ENCODE peak calls at places on chromosomes 5 and 9, in five cellular contexts. A is GM12878, H is HepG2, G is H1, J is K562. X is an unnamed sample.

GRCh38 chr5:125044491-125045282 is 298.2 kb upstream of the ZNF608 start:
- DNase-seq in J (no peak), G (no peak), A (no peak), H (no peak), X (no peak)

GRCh38 chr5:133918316-133918715 is 50.1 kb downstream of the C5orf15 start:
- DNase-seq in H (no peak), G (no peak), J (no peak), A (no peak), X (no peak)

GRCh38 chr5:172044631-172045314 is 38.3 kb upstream of the FBXW11 start:
- DNase-seq in J (no peak), A (no peak), H (no peak), G (no peak), X (no peak)

GRCh38 chr9:16335788-16336580 is 534.5 kb downstream of the BNC2 start:
- DNase-seq in A (no peak), H (no peak), J (no peak), G (no peak), X (peak)

GRCh38 chr5:133831506-133832224 is 136.8 kb downstream of the C5orf15 start:
- DNase-seq in A (no peak), J (no peak), H (no peak), G (no peak), X (no peak)

GRCh38 chr9:137371521-137371941 is 51.4 kb downstream of the EXD3 start:
- DNase-seq in G (no peak), H (no peak), A (no peak), J (no peak), X (no peak)

GRCh38 chr5:59709346-59709821 is 184.1 kb downstream of the PDE4D start:
- DNase-seq in A (no peak), G (peak), J (no peak), H (no peak), X (no peak)

GRCh38 chr5:1723957-1724821 is 75.4 kb downstream of the MRPL36 start:
- DNase-seq in G (no peak), J (no peak), H (no peak), A (no peak), X (no peak)

GRCh38 chr5:91651704-91652103 is 268.6 kb upstream of the ARRDC3 start:
- DNase-seq in G (no peak), H (no peak), J (no peak), A (no peak), X (no peak)

GRCh38 chr5:151047814-151048425 is 27.5 kb downstream of the GPX3 start:
- DNase-seq in A (no peak), G (no peak), J (peak), H (peak), X (no peak)

GRCh38 chr5:110031402-110032140 is 341.8 kb downstream of the MAN2A1 start:
- DNase-seq in H (no peak), G (no peak), A (no peak), J (no peak), X (no peak)

GRCh38 chr5:71529682-71530081 is 57.5 kb upstream of the MCCC2 start:
- DNase-seq in J (no peak), A (no peak), H (no peak), G (no peak), X (no peak)

GRCh38 chr5:72063219-72063819 is 44.0 kb upstream of the MAP1B start:
- DNase-seq in H (peak), A (no peak), G (no peak), J (peak), X (no peak)

GRCh38 chr9:136623849-136624183 is 38.9 kb upstream of the EGFL7 start:
- DNase-seq in G (no peak), H (no peak), J (no peak), A (no peak), X (no peak)

GRCh38 chr5:9370256-9370655 is 175.6 kb downstream of the SEMA5A start:
- DNase-seq in H (no peak), A (no peak), G (no peak), J (no peak), X (no peak)

GRCh38 chr9:15834541-15834940 is 281.7 kb downstream of the CCDC171 start:
- DNase-seq in H (no peak), J (no peak), G (no peak), A (no peak), X (no peak)

GRCh38 chr5:71482132-71482531 is 26.7 kb downstream of the BDP1 start:
- DNase-seq in G (no peak), H (peak), A (no peak), J (no peak), X (no peak)

GRCh38 chr5:9342161-9342787 is 203.6 kb downstream of the SEMA5A start:
- DNase-seq in G (no peak), A (no peak), J (no peak), H (no peak), X (no peak)

GRCh38 chr9:70403166-70403565 is 11.3 kb downstream of the KLF9 start:
- DNase-seq in A (no peak), J (no peak), H (no peak), G (no peak), X (no peak)

GRCh38 chr5:74143151-74143550 is 497.4 kb downstream of the ENC1 start:
- DNase-seq in H (no peak), A (no peak), J (no peak), G (no peak), X (no peak)

GRCh38 chr5:74149395-74149794 is 491.1 kb downstream of the ENC1 start:
- DNase-seq in G (no peak), A (no peak), J (no peak), H (no peak), X (no peak)

GRCh38 chr5:74143724-74144330 is 496.7 kb downstream of the ENC1 start:
- DNase-seq in J (peak), G (no peak), H (no peak), A (no peak), X (no peak)

GRCh38 chr5:74145904-74146303 is 494.6 kb downstream of the ENC1 start:
- DNase-seq in A (no peak), H (no peak), J (no peak), G (no peak), X (no peak)

DNA sequence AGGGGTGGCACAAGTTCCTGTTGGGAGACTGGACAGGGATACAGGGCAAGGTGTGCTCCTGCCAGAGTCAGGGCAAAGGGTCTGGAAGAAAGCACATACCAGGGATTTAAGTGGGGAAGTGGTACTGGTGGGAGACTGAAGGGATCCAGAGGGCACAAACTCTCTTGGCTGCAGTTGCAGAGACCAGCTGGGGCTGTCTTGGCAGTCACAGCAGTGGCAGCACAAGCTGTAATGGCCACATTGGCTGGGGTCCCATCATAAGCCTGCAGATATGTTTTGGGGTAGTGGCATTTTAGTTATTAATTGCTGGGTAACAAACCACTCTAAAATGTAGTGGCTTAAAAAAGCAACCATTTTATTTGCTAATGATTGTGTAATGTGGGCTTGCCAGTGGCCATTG is 492.2 kb downstream of the ENC1 start:
- DNase-seq in J (no peak), H (no peak), A (no peak), G (no peak), X (no peak)
- TF ChIP-seq SRF in J (no peak), H (no peak), A (no peak), G (no peak), X (no peak)

DNA sequence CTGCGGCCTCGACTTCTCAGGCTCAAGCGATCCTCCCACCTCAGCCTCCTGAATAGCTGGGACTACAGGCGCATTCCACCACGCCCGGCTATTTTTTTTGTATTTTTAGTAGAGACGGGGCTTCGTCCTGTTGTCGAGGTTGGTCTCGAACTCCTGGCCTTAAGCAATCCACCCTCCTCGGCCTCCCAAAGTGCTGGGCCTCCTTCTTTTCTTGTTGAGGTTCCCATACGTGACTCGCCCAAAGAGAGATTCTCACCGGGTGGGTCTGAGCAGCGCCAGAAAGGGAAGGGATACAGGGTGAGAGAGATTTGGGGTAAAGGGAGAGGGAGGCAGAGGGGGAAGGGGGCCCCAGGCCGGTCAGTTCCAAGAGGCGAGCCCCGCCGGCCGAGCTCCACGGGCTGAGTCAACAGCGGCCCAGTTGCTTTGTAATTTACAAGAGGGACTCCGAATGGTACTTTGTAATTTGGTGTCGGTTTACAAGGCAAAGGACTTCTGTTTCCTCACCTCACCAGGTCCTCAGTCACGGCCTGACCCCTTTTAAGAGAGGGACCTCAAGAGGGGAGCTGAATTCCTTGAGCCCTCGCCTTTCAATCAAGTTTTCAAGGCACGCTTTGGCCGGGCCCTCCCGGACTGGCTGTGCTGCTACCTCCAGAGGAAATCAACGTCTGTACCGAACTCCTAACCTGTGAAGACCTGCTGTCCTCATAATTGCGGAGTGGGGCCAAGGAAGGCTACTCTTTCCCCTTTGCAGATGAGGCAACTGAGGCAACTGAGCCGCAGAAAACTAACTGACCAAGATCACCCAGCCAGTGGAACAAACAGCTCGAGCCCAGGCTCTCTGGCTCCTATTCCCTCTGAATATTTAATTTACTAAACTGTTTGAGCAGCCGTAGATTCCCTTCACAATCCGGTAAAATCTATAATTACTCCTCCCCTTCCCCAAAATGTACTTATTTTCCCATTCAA is 3.2 kb upstream of the DMRT2 start:
- DNase-seq in H (no peak), G (no peak), A (no peak), J (no peak), X (no peak)
- TF ChIP-seq EZH2 in H (no peak), G (no peak), A (no peak), J (no peak), X (no peak)

GRCh38 chr5:44246986-44247385 is 142.2 kb downstream of the FGF10 start:
- DNase-seq in H (no peak), A (no peak), J (no peak), G (no peak), X (no peak)

GRCh38 chr5:44245936-44246335 is 143.3 kb downstream of the FGF10 start:
- DNase-seq in G (no peak), H (no peak), A (no peak), J (no peak), X (no peak)

DNA sequence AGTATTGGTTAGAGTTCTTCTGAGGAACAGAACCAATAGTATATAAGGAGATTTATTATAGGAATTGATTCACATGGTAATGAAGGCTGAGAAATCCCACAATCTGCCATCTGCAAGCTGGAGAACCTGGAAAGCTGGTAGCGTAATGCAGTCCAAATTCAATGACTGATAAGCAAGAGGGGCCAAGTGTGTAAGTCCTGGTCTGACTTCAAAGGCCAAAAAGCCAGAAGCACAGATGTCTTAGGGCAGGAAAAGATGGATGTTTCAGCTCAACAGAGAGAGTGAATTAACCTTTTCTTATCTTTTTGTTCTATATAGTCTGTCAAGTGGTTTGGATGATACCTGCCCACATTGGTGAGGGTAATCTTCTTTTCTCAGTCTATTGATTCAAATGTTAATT is 146.4 kb downstream of the FGF10 start:
- DNase-seq in A (no peak), G (no peak), J (no peak), H (no peak), X (no peak)
- TF ChIP-seq SRF in A (no peak), G (no peak), J (no peak), H (no peak), X (no peak)

DNA sequence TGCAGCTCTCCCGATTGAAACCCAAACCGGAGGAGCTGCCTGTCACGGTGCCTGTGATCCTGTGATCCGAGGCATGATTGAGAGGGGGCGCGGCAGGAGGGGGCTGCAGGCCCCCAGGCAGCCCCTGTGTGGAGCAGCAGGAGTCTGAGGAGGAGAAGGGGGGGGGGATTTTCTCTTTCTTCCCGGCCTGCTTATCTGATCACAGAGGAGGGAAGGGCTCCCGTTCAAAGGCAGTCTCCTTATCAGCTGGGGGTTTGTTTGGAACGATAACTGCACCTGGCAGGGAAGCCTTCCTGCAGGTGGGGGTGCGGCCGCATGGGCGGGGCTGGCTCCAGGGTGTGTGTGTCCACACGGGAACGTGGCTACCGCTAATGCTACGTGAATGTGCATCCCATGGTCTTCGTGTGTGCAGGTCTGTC is 38.4 kb downstream of the LMX1B start:
- DNase-seq in H (no peak), A (no peak), G (no peak), J (peak), X (no peak)
- TF ChIP-seq EZH2 in H (no peak), A (no peak), G (no peak), J (no peak), X (no peak)

DNA sequence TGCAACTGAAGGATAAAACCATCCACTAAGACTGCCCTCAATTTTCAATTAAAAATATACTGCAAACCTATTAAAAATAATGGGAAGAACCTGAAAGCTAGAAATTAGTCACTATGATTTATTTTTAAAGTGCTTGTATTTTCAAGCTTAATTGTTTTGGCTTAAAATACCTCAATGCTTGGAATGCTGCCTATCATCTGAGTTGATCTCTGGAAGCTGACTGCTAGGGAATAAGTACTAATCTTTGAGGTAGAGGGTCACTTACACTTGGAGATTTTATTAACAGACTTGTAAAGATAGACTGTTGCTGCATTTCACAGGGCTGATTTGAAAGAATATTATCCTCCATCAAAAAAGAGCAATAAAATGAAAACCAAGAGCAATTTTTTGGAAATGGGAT is 6.2 kb downstream of the PCSK1 start:
- DNase-seq in G (no peak), H (no peak), A (no peak), J (no peak), X (no peak)
- TF ChIP-seq SRF in G (no peak), H (no peak), A (no peak), J (no peak), X (no peak)

DNA sequence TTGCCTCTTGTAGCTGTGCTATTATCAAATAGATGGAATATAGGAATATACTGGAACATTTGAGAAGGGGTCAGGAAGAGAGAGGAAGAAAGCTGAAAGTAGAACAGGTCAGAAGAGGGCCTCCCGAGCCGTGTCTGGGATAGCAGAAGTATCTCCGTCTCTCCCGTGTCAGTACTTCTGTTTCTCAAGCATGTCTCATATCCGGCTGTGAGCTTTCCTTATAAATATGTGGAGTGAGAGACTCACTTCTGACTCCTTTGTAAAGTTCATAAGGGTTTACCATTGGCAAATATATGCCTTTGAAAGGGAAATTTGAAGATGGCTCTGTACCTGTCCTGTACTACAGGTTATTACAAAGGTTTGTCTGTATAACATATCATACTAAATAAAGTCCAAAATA is 50.3 kb downstream of the MOCS2 start:
- DNase-seq in G (no peak), J (no peak), A (no peak), H (no peak), X (no peak)
- TF ChIP-seq EZH2 in G (no peak), J (no peak), A (no peak), H (no peak), X (no peak)

GRCh38 chr9:81566074-81566698 is 123.2 kb downstream of the TLE1 start:
- DNase-seq in A (no peak), H (no peak), G (no peak), J (no peak), X (no peak)

GRCh38 chr9:81563739-81564138 is 125.6 kb downstream of the TLE1 start:
- DNase-seq in H (no peak), G (no peak), A (no peak), J (no peak), X (no peak)

GRCh38 chr9:81565609-81566008 is 123.7 kb downstream of the TLE1 start:
- DNase-seq in H (no peak), A (no peak), J (no peak), G (no peak), X (no peak)

GRCh38 chr9:81565144-81565543 is 124.2 kb downstream of the TLE1 start:
- DNase-seq in A (no peak), H (peak), G (no peak), J (no peak), X (no peak)

GRCh38 chr9:81564632-81565031 is 124.7 kb downstream of the TLE1 start:
- DNase-seq in J (no peak), G (no peak), H (no peak), A (no peak), X (no peak)
- TF ChIP-seq SRF in J (no peak), G (no peak), H (no peak), A (no peak), X (no peak)

GRCh38 chr9:120928720-120929389 is 2.3 kb upstream of the TRAF1 start:
- DNase-seq in G (no peak), J (no peak), H (peak), A (no peak), X (no peak)
- TF ChIP-seq EZH2 in G (no peak), J (no peak), H (no peak), A (no peak), X (no peak)

DNA sequence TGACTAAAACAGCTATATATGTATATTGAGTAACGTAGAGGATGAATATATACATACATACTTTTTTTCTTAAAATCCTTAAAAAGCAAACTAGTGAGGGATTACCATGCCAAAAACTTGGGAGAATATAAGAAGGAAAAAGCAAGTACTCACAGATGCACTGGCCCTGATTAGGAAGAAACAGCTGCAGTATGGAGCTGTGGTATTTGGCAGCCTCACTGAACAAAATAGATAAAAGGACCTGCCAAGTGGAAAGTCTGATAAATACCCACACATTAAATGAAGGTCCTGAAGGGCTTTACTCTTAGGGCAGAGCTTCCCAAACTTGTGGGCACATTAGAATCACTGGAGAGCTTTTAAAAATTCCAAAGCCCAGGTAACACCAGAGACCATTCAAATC is 80.6 kb downstream of the FEM1C start:
- DNase-seq in G (no peak), A (no peak), J (no peak), H (no peak), X (no peak)
- TF ChIP-seq SRF in G (no peak), A (no peak), J (no peak), H (no peak), X (no peak)